ENCODE peak calls at places on chromosomes 3 and 15, in four cellular contexts. One of them, this sample, is unnamed.
A peak's percentile ranks its signal among the peaks of the same experiment; 100 is the strongest.

GRCh38 chr3:59709702-59710555 is 660.1 kb upstream of the CFAP20DC start:
- DNase-seq in GM13976: no peak
- DNase-seq in AG04450: no peak
- DNase-seq in psoas muscle: peak; percentile 31
- DNase-seq in this sample: no peak

GRCh38 chr15:93072440-93073394 is 16.3 kb downstream of the RGMA start:
- DNase-seq in AG04450: no peak
- DNase-seq in psoas muscle: peak; percentile 90
- DNase-seq in GM13976: no peak
- DNase-seq in this sample: peak; percentile 91

GRCh38 chr3:158847466-158847849 is 45.6 kb downstream of the MFSD1 start:
- DNase-seq in psoas muscle: no peak
- DNase-seq in AG04450: no peak
- DNase-seq in GM13976: no peak
- DNase-seq in this sample: no peak

GRCh38 chr3:15265655-15266509 is 59.8 kb downstream of the CAPN7 start:
- DNase-seq in AG04450: no peak
- DNase-seq in psoas muscle: no peak
- DNase-seq in GM13976: no peak
- DNase-seq in this sample: no peak

GRCh38 chr3:53224536-53224935 is 31.3 kb downstream of the TKT start:
- DNase-seq in psoas muscle: no peak
- DNase-seq in GM13976: no peak
- DNase-seq in AG04450: no peak
- DNase-seq in this sample: no peak

GRCh38 chr15:31302778-31303433 is 23.7 kb upstream of the KLF13 start:
- DNase-seq in GM13976: peak; percentile 72
- DNase-seq in AG04450: no peak
- DNase-seq in psoas muscle: no peak
- DNase-seq in this sample: peak; percentile 51

GRCh38 chr15:65395567-65396185 is 17.9 kb upstream of the IGDCC3 start:
- DNase-seq in AG04450: no peak
- DNase-seq in psoas muscle: no peak
- DNase-seq in GM13976: no peak
- DNase-seq in this sample: no peak

GRCh38 chr3:141399979-141400971 is 32.0 kb downstream of the ZBTB38 start:
- DNase-seq in psoas muscle: no peak
- DNase-seq in AG04450: no peak
- DNase-seq in GM13976: no peak
- DNase-seq in this sample: no peak

GRCh38 chr3:136920904-136921649 is 36.7 kb upstream of the IL20RB start:
- DNase-seq in AG04450: no peak
- DNase-seq in psoas muscle: no peak
- DNase-seq in GM13976: no peak
- DNase-seq in this sample: no peak

GRCh38 chr3:70291097-70291482 is 21.3 kb downstream of the MDFIC2 start:
- DNase-seq in GM13976: no peak
- DNase-seq in psoas muscle: no peak
- DNase-seq in AG04450: no peak
- DNase-seq in this sample: no peak

GRCh38 chr3:19816631-19817030 is 117.4 kb downstream of the EFHB start:
- DNase-seq in AG04450: no peak
- DNase-seq in GM13976: no peak
- DNase-seq in psoas muscle: no peak
- DNase-seq in this sample: no peak

GRCh38 chr3:40782086-40782721 is 257.4 kb downstream of the ZNF621 start:
- DNase-seq in GM13976: no peak
- DNase-seq in AG04450: no peak
- DNase-seq in psoas muscle: no peak
- DNase-seq in this sample: no peak
- TF ChIP-seq CTCF in GM13976: no peak
- TF ChIP-seq CTCF in AG04450: no peak
- TF ChIP-seq CTCF in psoas muscle: no peak
- TF ChIP-seq CTCF in this sample: peak; percentile 45

DNA sequence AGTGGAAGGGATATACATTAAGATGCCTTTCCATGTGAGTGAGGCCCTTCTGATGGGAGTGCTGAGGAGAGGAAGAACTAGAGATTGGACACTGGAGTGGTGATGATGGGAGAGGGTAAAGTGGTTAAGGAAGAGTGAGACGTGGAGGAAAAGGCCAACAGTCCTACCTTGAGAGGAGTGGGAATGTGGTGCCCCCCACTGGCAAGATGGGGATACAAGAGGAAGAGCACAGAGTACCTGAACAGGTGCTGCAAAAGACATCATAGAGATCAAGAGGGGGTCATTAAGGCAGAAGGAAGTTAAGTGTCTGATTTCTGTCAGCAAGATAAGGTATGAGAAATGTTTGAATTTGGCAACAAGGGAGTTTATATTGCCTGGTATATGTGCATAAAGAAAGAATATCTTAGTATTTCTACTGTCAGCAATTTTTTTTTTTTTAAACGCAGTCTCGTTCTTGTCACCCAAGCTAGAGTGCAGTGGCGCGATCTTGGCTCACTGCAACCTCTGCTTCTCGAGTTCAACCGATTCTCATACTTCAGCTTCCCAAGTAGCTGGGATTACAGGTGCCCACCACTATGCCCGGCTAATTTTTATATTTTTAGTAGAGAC is 34.0 kb downstream of the ARIH2 start:
- DNase-seq in GM13976: peak; percentile 44
- DNase-seq in psoas muscle: no peak
- DNase-seq in AG04450: no peak
- DNase-seq in this sample: no peak
- TF ChIP-seq CTCF in GM13976: peak; percentile 58
- TF ChIP-seq CTCF in psoas muscle: peak; percentile 42
- TF ChIP-seq CTCF in AG04450: peak; percentile 36
- TF ChIP-seq CTCF in this sample: peak; percentile 50

DNA sequence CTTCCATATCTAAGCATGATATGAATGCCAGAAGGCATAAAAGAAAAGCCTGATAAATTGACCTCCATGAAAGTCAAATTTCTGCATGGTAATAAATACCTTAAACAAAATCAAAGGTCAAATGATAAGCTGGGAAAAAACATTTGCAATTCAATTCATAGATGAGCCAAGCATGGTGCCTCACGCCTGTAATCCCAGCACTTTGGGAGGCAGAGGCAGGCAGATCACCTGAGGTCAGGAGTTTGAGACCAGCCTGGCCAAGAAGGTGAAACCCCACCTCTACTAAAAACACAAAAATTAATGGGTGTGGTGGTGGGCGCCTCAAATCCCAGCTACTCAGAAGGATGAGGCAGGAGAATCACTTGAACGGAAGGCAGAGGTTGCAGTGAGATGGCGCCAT is 27.8 kb upstream of the RAF1 start:
- DNase-seq in GM13976: no peak
- DNase-seq in AG04450: no peak
- DNase-seq in psoas muscle: no peak
- DNase-seq in this sample: no peak
- TF ChIP-seq CTCF in GM13976: no peak
- TF ChIP-seq CTCF in AG04450: no peak
- TF ChIP-seq CTCF in psoas muscle: no peak
- TF ChIP-seq CTCF in this sample: no peak

GRCh38 chr3:37291275-37291700 is 116.9 kb upstream of the LRRFIP2 start:
- DNase-seq in psoas muscle: no peak
- DNase-seq in AG04450: peak; percentile 56
- DNase-seq in GM13976: no peak
- DNase-seq in this sample: no peak

GRCh38 chr3:37293646-37294045 is 119.3 kb upstream of the LRRFIP2 start:
- DNase-seq in GM13976: no peak
- DNase-seq in AG04450: no peak
- DNase-seq in psoas muscle: no peak
- DNase-seq in this sample: no peak

GRCh38 chr3:37295925-37296324 is 121.5 kb upstream of the LRRFIP2 start:
- DNase-seq in AG04450: no peak
- DNase-seq in psoas muscle: no peak
- DNase-seq in GM13976: no peak
- DNase-seq in this sample: no peak

GRCh38 chr3:37287776-37288175 is 113.4 kb upstream of the LRRFIP2 start:
- DNase-seq in AG04450: no peak
- DNase-seq in GM13976: no peak
- DNase-seq in psoas muscle: no peak
- DNase-seq in this sample: no peak

GRCh38 chr3:37290551-37290950 is 116.2 kb upstream of the LRRFIP2 start:
- DNase-seq in AG04450: peak; percentile 34
- DNase-seq in psoas muscle: no peak
- DNase-seq in GM13976: no peak
- DNase-seq in this sample: no peak
- TF ChIP-seq CTCF in AG04450: no peak
- TF ChIP-seq CTCF in psoas muscle: no peak
- TF ChIP-seq CTCF in GM13976: no peak
- TF ChIP-seq CTCF in this sample: no peak

GRCh38 chr3:99249627-99250026 is 348.1 kb upstream of the DCBLD2 start:
- DNase-seq in GM13976: no peak
- DNase-seq in AG04450: no peak
- DNase-seq in psoas muscle: no peak
- DNase-seq in this sample: no peak

GRCh38 chr3:99248913-99249312 is 347.4 kb upstream of the DCBLD2 start:
- DNase-seq in AG04450: no peak
- DNase-seq in psoas muscle: no peak
- DNase-seq in GM13976: no peak
- DNase-seq in this sample: no peak

GRCh38 chr3:99242271-99242670 is 340.8 kb upstream of the DCBLD2 start:
- DNase-seq in AG04450: peak; percentile 10
- DNase-seq in psoas muscle: no peak
- DNase-seq in GM13976: no peak
- DNase-seq in this sample: no peak

GRCh38 chr3:99248130-99248529 is 346.6 kb upstream of the DCBLD2 start:
- DNase-seq in psoas muscle: no peak
- DNase-seq in AG04450: no peak
- DNase-seq in GM13976: no peak
- DNase-seq in this sample: no peak

DNA sequence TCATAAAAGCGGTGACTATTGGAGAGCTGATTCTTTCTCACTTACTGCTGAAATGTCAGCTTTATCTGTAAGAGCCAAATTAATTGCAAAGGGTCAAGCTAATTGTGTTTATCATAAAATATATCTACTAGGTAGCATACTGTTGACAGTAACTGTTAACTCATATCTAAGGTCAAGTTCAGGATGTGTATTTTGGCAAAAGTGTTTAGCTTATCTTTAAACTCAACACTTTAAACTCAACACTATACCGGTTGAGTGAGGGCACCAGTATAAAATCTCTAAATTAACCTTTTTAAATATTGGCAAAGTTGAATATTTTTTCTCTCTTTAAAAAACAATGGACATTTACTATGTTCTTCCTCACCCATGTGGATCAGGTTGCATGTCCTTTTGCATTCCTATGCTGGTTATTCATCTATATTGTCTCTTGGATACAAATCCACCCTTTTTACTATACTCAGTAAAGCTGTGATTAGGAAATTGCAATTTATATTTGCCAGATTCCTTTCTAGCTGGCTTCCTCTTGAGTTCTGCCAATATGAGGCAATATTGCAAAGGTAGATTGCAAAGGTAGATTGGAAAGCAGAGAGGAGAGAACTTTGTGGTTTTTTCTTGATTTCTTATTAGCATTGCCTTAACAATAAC is 344.6 kb upstream of the DCBLD2 start:
- DNase-seq in AG04450: no peak
- DNase-seq in psoas muscle: no peak
- DNase-seq in GM13976: no peak
- DNase-seq in this sample: no peak
- TF ChIP-seq CTCF in AG04450: no peak
- TF ChIP-seq CTCF in psoas muscle: no peak
- TF ChIP-seq CTCF in GM13976: no peak
- TF ChIP-seq CTCF in this sample: no peak

This sample was measured in type B pancreatic cell.